ENCODE peak calls at places on chromosomes 1 and 21, in eight cellular contexts. Q is T-helper 9 cell; U is stimulated activated CD8-positive, alpha-beta memory T cell treated with anti-CD3 and anti-CD28 coated beads, Interleukin-2, amount 100 ng/mL, for 1 hour; M is activated T-cell treated with anti-CD3 and anti-CD28 coated beads for 1 hour; S is CD4-positive, alpha-beta memory T cell; B is tibial nerve; P is HFF-Myc; H is SK-N-DZ. E is an unnamed sample.

GRCh38 chr1:159184201-159184600 is 12.8 kb downstream of the CADM3 start:
- DNase-seq in B (no peak), H (no peak), Q (no peak), U (no peak), M (no peak), P (no peak), S (no peak), E (no peak)

GRCh38 chr1:172699111-172699510 is 40.2 kb downstream of the FASLG start:
- DNase-seq in B (no peak), H (no peak), M (peak), P (no peak), S (peak), U (peak), Q (peak), E (no peak)

GRCh38 chr1:9659328-9659727 is 7.8 kb downstream of the PIK3CD start:
- DNase-seq in B (no peak), P (no peak), Q (no peak), U (no peak), S (no peak), M (no peak), H (no peak), E (no peak)

GRCh38 chr1:8794605-8795004 is 22.8 kb downstream of the RERE start:
- DNase-seq in B (no peak), P (no peak), U (no peak), H (no peak), Q (no peak), M (no peak), S (no peak), E (no peak)

GRCh38 chr1:83692524-83693336 is 306.2 kb downstream of the TTLL7 start:
- DNase-seq in M (no peak), U (no peak), H (peak), S (peak), P (no peak), Q (no peak), B (no peak), E (no peak)

GRCh38 chr1:45246760-45247159 is 40.4 kb upstream of the ZSWIM5 start:
- DNase-seq in P (peak), S (peak), B (no peak), U (no peak), H (no peak), Q (no peak), M (no peak), E (no peak)

GRCh38 chr1:173301507-173301906 is 94.4 kb upstream of the TNFSF4 start:
- DNase-seq in U (no peak), M (no peak), B (no peak), Q (no peak), P (no peak), S (no peak), H (no peak), E (no peak)

GRCh38 chr1:175548774-175549173 is 194.6 kb downstream of the TNR start:
- DNase-seq in S (no peak), B (no peak), P (no peak), M (no peak), H (no peak), U (no peak), Q (no peak), E (no peak)

GRCh38 chr1:44484155-44484688 is 79.2 kb downstream of the RNF220 start:
- DNase-seq in Q (no peak), U (no peak), M (no peak), P (no peak), H (no peak), S (no peak), B (no peak), E (no peak)

GRCh38 chr1:145729196-145729595 is 9.9 kb downstream of the CD160 start:
- DNase-seq in U (no peak), P (no peak), S (no peak), H (no peak), B (no peak), Q (no peak), M (no peak), E (no peak)

GRCh38 chr1:101148987-101149386 is 87.8 kb upstream of the S1PR1 start:
- DNase-seq in M (no peak), H (no peak), P (no peak), U (no peak), Q (no peak), S (no peak), B (no peak), E (peak)

GRCh38 chr1:168939131-168939946 is 167.2 kb upstream of the ATP1B1 start:
- DNase-seq in H (no peak), B (no peak), S (no peak), P (no peak), U (no peak), Q (no peak), M (no peak), E (no peak)

GRCh38 chr21:41562101-41563000 is 54.4 kb upstream of the TMPRSS2 start:
- DNase-seq in M (no peak), U (no peak), H (no peak), P (no peak), B (no peak), Q (no peak), S (no peak), E (no peak)

GRCh38 chr1:153248480-153248879 is 11.0 kb upstream of the LORICRIN start:
- DNase-seq in P (no peak), B (no peak), H (no peak), S (no peak), M (no peak), U (no peak), Q (no peak), E (no peak)

GRCh38 chr21:31343680-31344480 is at the start of gene TIAM1:
- DNase-seq in M (no peak), B (peak), U (no peak), P (no peak), S (no peak), Q (no peak), H (no peak), E (peak)

GRCh38 chr1:16174261-16174871 is 18.5 kb upstream of the EPHA2 start:
- DNase-seq in H (no peak), B (no peak), U (no peak), Q (no peak), M (no peak), P (no peak), S (no peak), E (no peak)

GRCh38 chr1:99548924-99549605 is 96.8 kb upstream of the PALMD start:
- DNase-seq in P (no peak), M (no peak), H (no peak), B (no peak), U (no peak), S (no peak), Q (no peak), E (no peak)